ENCODE peak calls at places on chromosomes 11 and 22, in four cellular contexts. G is fibroblast of lung, L is neural progenitor cell, Q is mesendoderm. Z is an unnamed sample.

GRCh38 chr11:79404325-79404724 is 36.5 kb downstream of the TENM4 start:
- DNase-seq in G (peak), L (no peak), Q (no peak), Z (no peak)

GRCh38 chr11:107359701-107360100 is 97.9 kb downstream of the CWF19L2 start:
- DNase-seq in G (no peak), L (no peak), Q (peak), Z (no peak)

GRCh38 chr11:65920035-65920802 is 993 bp downstream of the DRAP1 start:
- DNase-seq in G (no peak), L (no peak), Q (no peak), Z (no peak)

GRCh38 chr11:128691802-128692749 is 1.8 kb upstream of the FLI1 start:
- DNase-seq in G (no peak), L (peak), Q (peak), Z (peak)

GRCh38 chr22:20463324-20464095 is 25.9 kb upstream of the SCARF2 start:
- DNase-seq in G (no peak), L (no peak), Q (no peak), Z (no peak)

GRCh38 chr22:22166941-22167713 is 77.5 kb upstream of the VPREB1 start:
- DNase-seq in G (no peak), L (no peak), Q (no peak), Z (no peak)

GRCh38 chr11:117924631-117925170 is 4.5 kb downstream of the TMPRSS13 start:
- DNase-seq in G (no peak), L (no peak), Q (no peak), Z (no peak)

GRCh38 chr11:65059959-65060824 is 1.8 kb upstream of the NAALADL1 start:
- DNase-seq in G (peak), L (no peak), Q (no peak), Z (no peak)

GRCh38 chr22:50246242-50247175 is 1.7 kb upstream of the TUBGCP6 start:
- DNase-seq in G (no peak), L (no peak), Q (peak), Z (no peak)

GRCh38 chr11:96211433-96211832 is 131.6 kb downstream of the MAML2 start:
- DNase-seq in G (no peak), L (no peak), Q (peak), Z (no peak)

GRCh38 chr11:6630632-6631291 is 11.5 kb upstream of the TPP1 start:
- DNase-seq in G (no peak), L (no peak), Q (no peak), Z (no peak)

GRCh38 chr11:67484847-67485311 is 2.1 kb downstream of the AIP start:
- DNase-seq in G (no peak), L (no peak), Q (no peak), Z (peak)

GRCh38 chr11:2700415-2701211 is 819 bp upstream of the KCNQ1OT1 start:
- DNase-seq in G (peak), L (peak), Q (peak), Z (peak)

GRCh38 chr22:28418063-28418462 is 261.6 kb downstream of the TTC28 start:
- DNase-seq in G (no peak), L (no peak), Q (no peak), Z (no peak)
- H3K9ac ChIP-seq in G (no peak), L (no peak), Q (no peak), Z (no peak)

GRCh38 chr22:45451988-45452387 is 38.5 kb downstream of the RIBC2 start:
- DNase-seq in G (no peak), L (no peak), Q (no peak), Z (no peak)
- H3K9ac ChIP-seq in G (no peak), L (no peak), Q (no peak), Z (no peak)

DNA sequence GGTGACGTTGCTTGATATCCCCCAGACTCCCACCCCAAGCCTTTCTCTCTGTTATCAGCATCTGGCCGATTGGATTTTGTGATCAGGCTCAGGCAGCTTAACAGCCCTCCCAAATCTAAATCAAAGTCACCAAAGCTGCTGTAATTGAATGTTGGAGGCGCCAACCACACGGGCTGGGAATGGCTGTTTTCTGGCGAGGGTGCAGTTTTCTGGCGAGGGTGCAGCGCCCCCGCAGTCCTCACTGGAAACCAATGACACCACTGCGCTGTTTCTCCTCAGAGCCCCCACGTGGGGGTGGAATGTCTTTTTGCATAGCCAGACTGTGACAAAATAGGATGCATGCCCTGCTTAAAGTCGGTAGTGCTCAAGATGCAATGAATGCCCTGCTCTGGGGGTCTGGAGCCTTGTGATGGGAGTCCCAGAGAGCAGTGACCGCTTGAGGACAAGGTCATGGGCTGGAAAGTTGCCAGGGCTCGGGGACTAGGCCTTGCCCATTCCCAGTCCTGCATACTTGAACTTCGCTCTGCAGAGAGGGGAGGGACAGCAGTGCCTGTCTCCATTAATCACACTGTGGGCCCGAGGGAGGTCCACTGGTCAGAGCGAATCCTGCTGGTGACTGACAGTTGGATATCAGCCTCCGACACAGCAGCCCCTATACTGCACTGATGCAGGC is 105.3 kb downstream of the MORC2 start:
- DNase-seq in G (no peak), L (no peak), Q (peak), Z (peak)
- H3K9ac ChIP-seq in G (no peak), L (no peak), Q (no peak), Z (no peak)

GRCh38 chr11:31655483-31655882 is 145.9 kb downstream of the ELP4 start:
- DNase-seq in G (peak), L (peak), Q (peak), Z (no peak)

GRCh38 chr11:31651822-31652221 is 142.3 kb downstream of the ELP4 start:
- DNase-seq in G (no peak), L (no peak), Q (no peak), Z (no peak)

GRCh38 chr11:31652528-31652927 is 143.0 kb downstream of the ELP4 start:
- DNase-seq in G (no peak), L (no peak), Q (no peak), Z (no peak)

GRCh38 chr11:31657091-31657490 is 147.5 kb downstream of the ELP4 start:
- DNase-seq in G (no peak), L (no peak), Q (no peak), Z (no peak)

GRCh38 chr11:31656051-31656450 is 146.5 kb downstream of the ELP4 start:
- DNase-seq in G (no peak), L (no peak), Q (no peak), Z (no peak)
- H3K9ac ChIP-seq in G (no peak), L (no peak), Q (no peak), Z (no peak)

GRCh38 chr22:18048441-18048898 is 24.1 kb upstream of the MICAL3 start:
- DNase-seq in G (peak), L (peak), Q (no peak), Z (no peak)

GRCh38 chr22:18048041-18048440 is 23.7 kb upstream of the MICAL3 start:
- DNase-seq in G (no peak), L (no peak), Q (no peak), Z (no peak)

GRCh38 chr22:18042685-18043084 is 18.3 kb upstream of the MICAL3 start:
- DNase-seq in G (peak), L (no peak), Q (no peak), Z (no peak)

GRCh38 chr22:18045794-18046193 is 21.4 kb upstream of the MICAL3 start:
- DNase-seq in G (no peak), L (no peak), Q (no peak), Z (no peak)

GRCh38 chr22:18044548-18045271 is 20.3 kb upstream of the MICAL3 start:
- DNase-seq in G (peak), L (no peak), Q (no peak), Z (no peak)
- H3K9ac ChIP-seq in G (no peak), L (no peak), Q (no peak), Z (no peak)

GRCh38 chr11:10323793-10324170 is 18.9 kb downstream of the ADM start:
- DNase-seq in G (peak), L (no peak), Q (no peak), Z (no peak)

GRCh38 chr11:10324474-10324873 is 19.6 kb downstream of the ADM start:
- DNase-seq in G (peak), L (no peak), Q (no peak), Z (no peak)

GRCh38 chr11:10320164-10320563 is 15.3 kb downstream of the ADM start:
- DNase-seq in G (no peak), L (no peak), Q (no peak), Z (no peak)

GRCh38 chr11:10322830-10323792 is 18.2 kb downstream of the ADM start:
- DNase-seq in G (peak), L (peak), Q (peak), Z (peak)

GRCh38 chr11:10322401-10322800 is 17.5 kb downstream of the ADM start:
- DNase-seq in G (no peak), L (no peak), Q (no peak), Z (no peak)
- H3K9ac ChIP-seq in G (no peak), L (no peak), Q (no peak), Z (no peak)

Z was measured in endodermal cell.